ENCODE peak calls at places on chromosomes 13 and 19, in four cellular contexts. T is cardiac fibroblast, A is ovary, M is PC-3. Z is an unnamed sample.

GRCh38 chr13:36965767-36966166 is 33.4 kb downstream of the ALG5 start:
- DNase-seq in T (peak; percentile 92), M (peak; percentile 85), A (no peak), Z (peak; percentile 69)

GRCh38 chr13:109412232-109412935 is 374.0 kb downstream of the IRS2 start:
- DNase-seq in M (peak; percentile 39), A (peak; percentile 70), T (peak; percentile 48), Z (peak; percentile 29)

GRCh38 chr13:39148513-39148961 is 110.3 kb downstream of the NHLRC3 start:
- DNase-seq in A (no peak), T (peak; percentile 79), M (no peak), Z (peak; percentile 42)

GRCh38 chr19:33971073-33971472 is 174.4 kb downstream of the KCTD15 start:
- DNase-seq in T (no peak), A (no peak), M (no peak), Z (no peak)

GRCh38 chr19:54507824-54508223 is 5.2 kb downstream of the LAIR2 start:
- DNase-seq in T (no peak), A (no peak), M (no peak), Z (no peak)

GRCh38 chr13:26872444-26873173 is 112.0 kb upstream of the GPR12 start:
- DNase-seq in A (no peak), M (peak; percentile 55), T (peak; percentile 48), Z (peak; percentile 43)

GRCh38 chr19:52898101-52898500 is 666 bp upstream of the ZNF320 start:
- DNase-seq in T (no peak), M (no peak), A (peak; percentile 39), Z (no peak)

GRCh38 chr13:46613409-46614049 is 60.6 kb downstream of the LRCH1 start:
- DNase-seq in A (no peak), T (no peak), M (no peak), Z (no peak)

GRCh38 chr19:5934779-5935472 is 20.9 kb downstream of the CAPS start:
- DNase-seq in A (peak; percentile 52), M (no peak), T (peak; percentile 42), Z (peak; percentile 88)

GRCh38 chr13:110136660-110137585 is 170.0 kb downstream of the COL4A1 start:
- DNase-seq in A (no peak), M (no peak), T (no peak), Z (no peak)

GRCh38 chr13:51832471-51833152 is 12.4 kb downstream of the TMEM272 start:
- DNase-seq in M (peak; percentile 17), T (peak; percentile 36), A (no peak), Z (peak; percentile 59)

GRCh38 chr13:98041081-98041820 is 87.8 kb downstream of the IPO5 start:
- DNase-seq in A (no peak), M (no peak), T (peak; percentile 28), Z (no peak)

GRCh38 chr13:35857769-35858168 is 273.4 kb downstream of the DCLK1 start:
- DNase-seq in T (peak; percentile 52), A (no peak), M (no peak), Z (peak; percentile 66)

GRCh38 chr19:18120127-18120526 is 22.5 kb downstream of the MAST3 start:
- DNase-seq in M (no peak), T (no peak), A (no peak), Z (no peak)

GRCh38 chr19:18119243-18120105 is 21.9 kb downstream of the MAST3 start:
- DNase-seq in T (no peak), M (no peak), A (no peak), Z (no peak)

GRCh38 chr19:18118420-18119242 is 21.1 kb downstream of the MAST3 start:
- DNase-seq in A (no peak), M (no peak), T (peak; percentile 27), Z (no peak)

GRCh38 chr19:18117364-18117691 is 19.8 kb downstream of the MAST3 start:
- DNase-seq in A (no peak), M (no peak), T (no peak), Z (no peak)

DNA sequence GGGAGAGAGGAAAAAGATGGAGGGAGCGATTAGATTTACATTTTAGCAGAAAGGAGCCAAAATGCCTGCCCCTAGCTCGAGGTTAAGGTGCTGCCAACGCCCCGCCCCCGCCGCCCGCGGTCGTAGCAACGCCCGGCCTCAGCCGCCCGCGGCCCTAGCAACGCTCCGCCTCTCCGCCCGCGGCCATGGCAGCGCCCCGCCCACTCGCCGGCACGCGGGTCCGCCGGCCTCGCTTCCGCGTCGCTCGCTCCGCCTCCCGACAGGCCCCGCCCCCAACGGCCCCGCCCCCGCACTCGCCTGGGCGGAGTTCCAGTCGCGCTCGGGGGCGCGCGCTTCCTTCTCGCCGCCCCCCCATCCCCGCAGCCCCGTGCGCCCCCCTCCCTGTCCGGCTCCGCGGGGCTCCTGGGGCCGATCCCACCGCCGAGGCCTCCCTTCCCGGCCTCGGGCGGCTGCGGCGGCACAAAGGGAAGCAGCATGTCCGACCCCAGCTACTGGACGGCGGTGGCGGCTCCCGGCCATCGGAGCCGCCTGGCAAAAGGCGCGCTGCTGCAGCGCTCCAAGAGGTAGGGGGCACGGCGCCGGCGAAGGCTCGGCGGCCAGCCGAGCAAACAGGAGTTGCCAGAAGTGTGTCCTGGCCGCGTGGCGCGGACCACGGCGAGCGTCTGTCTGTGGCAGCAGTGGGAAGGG is 20.3 kb downstream of the MAST3 start:
- DNase-seq in T (peak; percentile 80), M (peak; percentile 82), A (peak; percentile 96), Z (peak; percentile 94)
- H3K4me3 ChIP-seq in T (peak overlapping the region; percentile 65), M (peak overlapping the region; percentile 89), A (peak overlapping the region; percentile 66), Z (peak overlapping the region; percentile 82)

DNA sequence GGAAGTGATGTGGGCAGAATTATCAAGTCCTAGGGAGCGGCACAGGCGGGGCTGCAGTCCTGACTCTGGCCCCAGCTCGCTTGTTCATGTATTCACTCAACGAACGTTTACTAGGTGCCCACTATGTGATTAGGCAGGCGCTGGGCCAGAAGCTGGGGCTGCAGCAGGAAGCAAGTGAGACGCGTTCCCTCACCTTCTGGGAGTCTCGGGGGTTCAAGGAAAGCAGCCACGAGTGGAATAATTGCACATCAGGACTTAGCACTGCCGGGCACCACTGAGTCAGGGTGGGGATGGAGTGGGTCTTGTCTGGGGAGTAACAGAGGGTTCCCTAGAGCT is 2.5 kb upstream of the LMTK3 start:
- DNase-seq in A (no peak), T (no peak), M (no peak), Z (no peak)
- H3K4me3 ChIP-seq in A (no peak overlapping the region), T (no peak overlapping the region), M (peak overlapping the region; percentile 81), Z (no peak overlapping the region)

DNA sequence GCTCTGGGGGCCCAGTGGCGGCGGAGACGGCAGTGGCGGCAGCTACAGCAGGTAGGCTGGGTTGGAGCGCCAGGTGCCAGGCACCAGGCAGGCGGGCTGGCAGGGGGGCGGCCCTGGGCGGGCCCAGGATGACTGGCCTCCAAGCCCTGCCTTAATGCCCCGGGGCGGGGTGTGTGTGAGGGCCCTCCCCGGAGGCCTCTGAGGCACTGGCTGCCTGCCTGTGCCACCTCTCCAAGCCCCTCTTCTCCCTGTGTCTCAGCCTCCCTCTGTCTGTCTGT is at the start of gene KLK11:
- DNase-seq in M (peak; percentile 32), A (peak; percentile 33), T (no peak), Z (no peak)
- H3K4me3 ChIP-seq in M (no peak within 1 kb of the TSS), A (no peak within 1 kb of the TSS), T (no peak within 1 kb of the TSS), Z (no peak within 1 kb of the TSS)

DNA sequence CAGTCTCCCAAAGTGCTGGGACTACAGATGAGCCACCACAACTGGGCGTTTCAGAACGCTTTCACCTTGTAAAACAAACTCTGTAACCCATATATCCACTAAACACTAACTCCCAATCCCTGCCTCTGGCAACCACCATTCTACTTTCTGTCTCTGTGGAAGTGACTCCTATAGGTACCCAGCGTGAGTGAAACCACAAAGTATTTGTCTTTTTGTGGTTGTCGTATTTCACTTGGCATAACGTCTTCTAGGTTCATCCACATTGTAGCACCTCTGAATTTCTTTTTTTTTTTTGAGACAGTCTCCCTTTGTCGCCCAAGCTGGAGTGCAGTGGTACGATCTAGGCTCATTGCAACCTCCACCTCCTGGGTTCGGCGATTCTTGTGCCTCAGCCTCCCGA is 44.8 kb downstream of the BRD4 start:
- DNase-seq in T (no peak), M (no peak), A (no peak), Z (no peak)
- H3K4me3 ChIP-seq in T (no peak overlapping the region), M (no peak overlapping the region), A (no peak overlapping the region), Z (no peak overlapping the region)

GRCh38 chr13:48494874-48495273 is 38.0 kb downstream of the RCBTB2 start:
- DNase-seq in T (no peak), M (no peak), A (no peak), Z (no peak)
- H3K4me3 ChIP-seq in T (no peak overlapping the region), M (no peak overlapping the region), A (no peak overlapping the region), Z (no peak overlapping the region)

DNA sequence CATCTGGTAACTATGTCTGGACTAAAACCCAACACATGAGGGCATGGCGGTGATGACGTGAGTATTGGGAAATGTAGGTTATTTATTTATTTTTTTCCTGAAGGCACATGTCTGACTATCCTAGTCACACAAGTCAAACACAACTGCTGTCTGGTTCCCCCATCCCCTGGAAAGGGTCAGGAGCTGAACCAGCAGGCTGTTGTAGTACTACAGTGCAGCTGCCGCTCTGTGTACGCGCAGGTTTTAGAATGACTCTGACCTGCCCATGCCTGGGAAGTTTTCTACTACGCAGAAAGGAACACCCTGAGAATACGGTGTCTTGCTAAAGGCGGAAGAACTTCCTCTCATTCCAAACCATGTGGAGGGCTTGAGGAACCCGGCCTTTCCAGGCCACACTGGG is 1.2 kb downstream of the SLC7A1 start:
- DNase-seq in A (no peak), T (peak; percentile 88), M (peak; percentile 68), Z (peak; percentile 85)
- H3K4me3 ChIP-seq in A (peak overlapping the region; percentile 71), T (peak overlapping the region; percentile 79), M (peak overlapping the region; percentile 78), Z (peak overlapping the region; percentile 92)